ENCODE peak calls at places on chromosome 15, in six cellular contexts. C is psoas muscle, Q is pancreas, Z is tibial artery, J is cardiac muscle cell, U is mesendoderm. X is an unnamed sample. For H3K4me1, the result is how much of the 10 kb centered on the place peaks cover.

GRCh38 chr15:22931784-22932536 is 48.2 kb downstream of the CYFIP1 start:
- DNase-seq in C (no peak), Q (no peak), Z (no peak), J (no peak), U (no peak), X (no peak)

GRCh38 chr15:78315686-78316085 is 16.3 kb upstream of the SKIC8 start:
- DNase-seq in C (no peak), Q (no peak), Z (no peak), J (no peak), U (peak), X (no peak)

GRCh38 chr15:52326758-52327157 is 31.2 kb upstream of the MYO5C start:
- DNase-seq in C (no peak), Q (no peak), Z (no peak), J (peak), U (no peak), X (no peak)

GRCh38 chr15:57662091-57662744 is 44.3 kb upstream of the POLR2M start:
- DNase-seq in C (no peak), Q (peak), Z (no peak), J (no peak), U (no peak), X (no peak)

GRCh38 chr15:58460108-58460507 is 28.3 kb downstream of the LIPC start:
- DNase-seq in C (no peak), Q (no peak), Z (peak), J (no peak), U (no peak), X (no peak)

GRCh38 chr15:62112616-62113593 is 46.1 kb downstream of the C2CD4A start:
- DNase-seq in C (no peak), Q (peak), Z (no peak), J (peak), U (no peak), X (no peak)

GRCh38 chr15:42010434-42010833 is 10.4 kb downstream of the PLA2G4E start:
- DNase-seq in C (no peak), Q (no peak), Z (no peak), J (no peak), U (no peak), X (no peak)

GRCh38 chr15:39596358-39597051 is 15.6 kb downstream of the THBS1 start:
- DNase-seq in C (no peak), Q (no peak), Z (no peak), J (peak), U (no peak), X (no peak)

GRCh38 chr15:70114226-70114625 is 16.5 kb upstream of the TLE3 start:
- DNase-seq in C (no peak), Q (no peak), Z (no peak), J (no peak), U (peak), X (no peak)

GRCh38 chr15:49538520-49538919 is 82.1 kb downstream of the FAM227B start:
- DNase-seq in C (no peak), Q (no peak), Z (no peak), J (no peak), U (no peak), X (no peak)

GRCh38 chr15:71476823-71477222 is 333.5 kb upstream of the NR2E3 start:
- DNase-seq in C (no peak), Q (no peak), Z (no peak), J (no peak), U (no peak), X (no peak)

GRCh38 chr15:32029409-32029861 is 880 bp upstream of the CHRNA7 start:
- DNase-seq in C (no peak), Q (peak), Z (no peak), J (peak), U (peak), X (no peak)

GRCh38 chr15:70519004-70519365 is 244.4 kb downstream of the UACA start:
- DNase-seq in C (no peak), Q (no peak), Z (no peak), J (no peak), U (no peak), X (peak)

GRCh38 chr15:70430029-70430428 is 332.3 kb upstream of the TLE3 start:
- DNase-seq in C (no peak), Q (no peak), Z (no peak), J (peak), U (no peak), X (no peak)

GRCh38 chr15:29682361-29682760 is 139.9 kb downstream of the TJP1 start:
- DNase-seq in C (no peak), Q (no peak), Z (no peak), J (no peak), U (no peak), X (no peak)

GRCh38 chr15:39594056-39594763 is 13.3 kb downstream of the THBS1 start:
- DNase-seq in C (no peak), Q (no peak), Z (no peak), J (peak), U (no peak), X (no peak)

GRCh38 chr15:31024330-31024729 is 32.9 kb upstream of the MTMR10 start:
- DNase-seq in C (no peak), Q (no peak), Z (no peak), J (peak), U (peak), X (peak)
- H3K27ac ChIP-seq in C (no peak), Q (no peak), Z (no peak), J (no peak), U (no peak), X (peak)

DNA sequence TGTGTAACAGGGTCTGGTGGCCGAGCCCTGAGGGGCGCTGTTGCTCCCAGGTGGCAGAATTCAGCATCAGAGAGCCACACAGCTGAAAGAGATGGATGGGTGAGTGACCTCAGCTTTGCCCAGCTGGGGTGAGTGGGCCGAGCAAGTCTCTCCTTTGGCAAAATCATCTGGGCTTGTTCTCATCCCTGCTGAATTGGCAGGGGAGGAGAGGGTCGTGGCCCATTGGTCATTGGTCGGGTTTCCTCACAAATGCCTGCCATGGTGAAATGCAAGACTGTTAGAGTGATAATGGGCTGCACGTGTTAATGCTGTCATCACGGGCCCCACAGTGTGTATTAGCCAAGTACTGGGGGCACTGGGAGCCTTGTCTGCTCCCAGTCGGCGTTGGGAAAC is 15.9 kb downstream of the ABHD2 start:
- DNase-seq in C (peak), Q (no peak), Z (peak), J (peak), U (no peak), X (no peak)
- H3K4me1 ChIP-seq in C (half or more), Q (half or more), Z (half or more), J (under half), U (under half), X (half or more)

GRCh38 chr15:93063292-93063671 is 25.7 kb downstream of the RGMA start:
- DNase-seq in C (no peak), Q (no peak), Z (no peak), J (no peak), U (peak), X (no peak)
- H3K4me3 ChIP-seq in C (peak), Q (no peak), Z (no peak), J (no peak), U (no peak), X (no peak)

GRCh38 chr15:36175781-36176211 is 403.6 kb upstream of the CDIN1 start:
- DNase-seq in C (no peak), Q (no peak), Z (no peak), J (no peak), U (peak), X (no peak)

GRCh38 chr15:36177590-36178281 is 401.7 kb upstream of the CDIN1 start:
- DNase-seq in C (no peak), Q (no peak), Z (no peak), J (no peak), U (no peak), X (no peak)

GRCh38 chr15:36172970-36173369 is 406.5 kb upstream of the CDIN1 start:
- DNase-seq in C (no peak), Q (no peak), Z (no peak), J (peak), U (no peak), X (no peak)

DNA sequence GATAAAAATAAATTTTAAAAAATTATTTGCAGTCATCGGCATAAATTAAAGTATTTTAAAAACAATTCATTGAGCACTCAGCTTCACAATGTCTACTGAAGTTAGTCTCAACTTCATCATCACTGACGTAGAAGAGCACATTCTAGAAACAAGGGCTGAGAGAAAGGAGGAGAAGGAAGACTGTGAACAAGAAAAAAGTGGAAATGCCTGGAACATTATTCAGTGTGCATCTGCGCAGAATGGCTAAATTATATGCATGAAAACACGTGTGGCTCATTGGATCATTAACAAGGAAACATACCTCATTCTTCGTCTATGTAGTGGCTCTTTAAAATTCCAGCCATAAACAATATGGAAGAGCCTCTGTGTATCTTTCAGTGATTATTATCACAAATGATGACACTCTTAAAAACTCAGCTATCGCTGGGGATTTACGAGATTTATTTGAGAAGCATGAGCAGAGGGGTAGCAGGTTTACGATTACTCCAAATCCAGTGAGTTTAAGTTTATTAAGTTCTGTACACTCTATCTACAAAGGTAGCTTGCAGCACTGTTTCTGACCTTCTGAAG is 404.2 kb upstream of the CDIN1 start:
- DNase-seq in C (no peak), Q (no peak), Z (no peak), J (no peak), U (no peak), X (no peak)
- H3K27ac ChIP-seq in C (no peak), Q (no peak), Z (peak), J (no peak), U (no peak), X (no peak)

X was measured in RWPE2.